ENCODE peak calls at places on chromosomes 12 and 14, in six cellular contexts. One of them, this sample, is unnamed.

GRCh38 chr14:101184104-101184455 is 280.6 kb upstream of the RTL1 start:
- DNase-seq in mammary epithelial cell: no peak
- DNase-seq in stimulated activated CD4-positive, alpha-beta T cell treated with anti-CD3 and anti-CD28 coated beads, Interleukin-1b, Interleukin-23, amount 100 ng/mL, for 24 hours: no peak
- DNase-seq in activated CD8-positive, alpha-beta memory T cell treated with anti-CD3 and anti-CD28 coated beads, Interleukin-2, amount 50 U/mL, for 48 hours: no peak
- DNase-seq in HCT116: no peak
- DNase-seq in body of pancreas: no peak
- DNase-seq in this sample: no peak

GRCh38 chr12:46005151-46005797 is 14.9 kb upstream of the SCAF11 start:
- DNase-seq in mammary epithelial cell: no peak
- DNase-seq in stimulated activated CD4-positive, alpha-beta T cell treated with anti-CD3 and anti-CD28 coated beads, Interleukin-1b, Interleukin-23, amount 100 ng/mL, for 24 hours: no peak
- DNase-seq in activated CD8-positive, alpha-beta memory T cell treated with anti-CD3 and anti-CD28 coated beads, Interleukin-2, amount 50 U/mL, for 48 hours: no peak
- DNase-seq in body of pancreas: no peak
- DNase-seq in HCT116: no peak
- DNase-seq in this sample: no peak

GRCh38 chr14:70791971-70792370 is 17.3 kb downstream of the MAP3K9 start:
- DNase-seq in body of pancreas: no peak
- DNase-seq in HCT116: no peak
- DNase-seq in mammary epithelial cell: no peak
- DNase-seq in stimulated activated CD4-positive, alpha-beta T cell treated with anti-CD3 and anti-CD28 coated beads, Interleukin-1b, Interleukin-23, amount 100 ng/mL, for 24 hours: no peak
- DNase-seq in activated CD8-positive, alpha-beta memory T cell treated with anti-CD3 and anti-CD28 coated beads, Interleukin-2, amount 50 U/mL, for 48 hours: no peak
- DNase-seq in this sample: no peak

GRCh38 chr12:49232940-49233841 is 31.7 kb upstream of the TUBA1C start:
- DNase-seq in stimulated activated CD4-positive, alpha-beta T cell treated with anti-CD3 and anti-CD28 coated beads, Interleukin-1b, Interleukin-23, amount 100 ng/mL, for 24 hours: no peak
- DNase-seq in mammary epithelial cell: no peak
- DNase-seq in HCT116: no peak
- DNase-seq in activated CD8-positive, alpha-beta memory T cell treated with anti-CD3 and anti-CD28 coated beads, Interleukin-2, amount 50 U/mL, for 48 hours: no peak
- DNase-seq in body of pancreas: peak; percentile 53
- DNase-seq in this sample: no peak

GRCh38 chr14:36773136-36773540 is 111.5 kb downstream of the PAX9 start:
- DNase-seq in body of pancreas: no peak
- DNase-seq in mammary epithelial cell: peak; percentile 48
- DNase-seq in activated CD8-positive, alpha-beta memory T cell treated with anti-CD3 and anti-CD28 coated beads, Interleukin-2, amount 50 U/mL, for 48 hours: no peak
- DNase-seq in HCT116: peak; percentile 33
- DNase-seq in stimulated activated CD4-positive, alpha-beta T cell treated with anti-CD3 and anti-CD28 coated beads, Interleukin-1b, Interleukin-23, amount 100 ng/mL, for 24 hours: no peak
- DNase-seq in this sample: no peak

GRCh38 chr14:56801920-56802319 is 8.4 kb downstream of the OTX2 start:
- DNase-seq in mammary epithelial cell: no peak
- DNase-seq in HCT116: no peak
- DNase-seq in body of pancreas: no peak
- DNase-seq in stimulated activated CD4-positive, alpha-beta T cell treated with anti-CD3 and anti-CD28 coated beads, Interleukin-1b, Interleukin-23, amount 100 ng/mL, for 24 hours: no peak
- DNase-seq in activated CD8-positive, alpha-beta memory T cell treated with anti-CD3 and anti-CD28 coated beads, Interleukin-2, amount 50 U/mL, for 48 hours: no peak
- DNase-seq in this sample: no peak

GRCh38 chr12:89674326-89674942 is 34.2 kb downstream of the ATP2B1 start:
- DNase-seq in body of pancreas: no peak
- DNase-seq in stimulated activated CD4-positive, alpha-beta T cell treated with anti-CD3 and anti-CD28 coated beads, Interleukin-1b, Interleukin-23, amount 100 ng/mL, for 24 hours: no peak
- DNase-seq in mammary epithelial cell: no peak
- DNase-seq in HCT116: no peak
- DNase-seq in activated CD8-positive, alpha-beta memory T cell treated with anti-CD3 and anti-CD28 coated beads, Interleukin-2, amount 50 U/mL, for 48 hours: no peak
- DNase-seq in this sample: no peak

GRCh38 chr12:90321369-90321768 is 612.7 kb upstream of the ATP2B1 start:
- DNase-seq in activated CD8-positive, alpha-beta memory T cell treated with anti-CD3 and anti-CD28 coated beads, Interleukin-2, amount 50 U/mL, for 48 hours: no peak
- DNase-seq in stimulated activated CD4-positive, alpha-beta T cell treated with anti-CD3 and anti-CD28 coated beads, Interleukin-1b, Interleukin-23, amount 100 ng/mL, for 24 hours: no peak
- DNase-seq in body of pancreas: no peak
- DNase-seq in HCT116: no peak
- DNase-seq in mammary epithelial cell: no peak
- DNase-seq in this sample: no peak

GRCh38 chr12:113152835-113153814 is 3.6 kb downstream of the CFAP73 start:
- DNase-seq in stimulated activated CD4-positive, alpha-beta T cell treated with anti-CD3 and anti-CD28 coated beads, Interleukin-1b, Interleukin-23, amount 100 ng/mL, for 24 hours: no peak
- DNase-seq in mammary epithelial cell: peak; percentile 79
- DNase-seq in activated CD8-positive, alpha-beta memory T cell treated with anti-CD3 and anti-CD28 coated beads, Interleukin-2, amount 50 U/mL, for 48 hours: peak; percentile 80
- DNase-seq in body of pancreas: peak; percentile 73
- DNase-seq in HCT116: peak; percentile 54
- DNase-seq in this sample: no peak

GRCh38 chr14:89190779-89191513 is 226.1 kb downstream of the FOXN3 start:
- DNase-seq in activated CD8-positive, alpha-beta memory T cell treated with anti-CD3 and anti-CD28 coated beads, Interleukin-2, amount 50 U/mL, for 48 hours: no peak
- DNase-seq in stimulated activated CD4-positive, alpha-beta T cell treated with anti-CD3 and anti-CD28 coated beads, Interleukin-1b, Interleukin-23, amount 100 ng/mL, for 24 hours: no peak
- DNase-seq in HCT116: no peak
- DNase-seq in mammary epithelial cell: no peak
- DNase-seq in body of pancreas: no peak
- DNase-seq in this sample: no peak

GRCh38 chr14:74552623-74553022 is 59.1 kb downstream of the ISCA2 start:
- DNase-seq in HCT116: no peak
- DNase-seq in activated CD8-positive, alpha-beta memory T cell treated with anti-CD3 and anti-CD28 coated beads, Interleukin-2, amount 50 U/mL, for 48 hours: no peak
- DNase-seq in body of pancreas: peak; percentile 43
- DNase-seq in mammary epithelial cell: no peak
- DNase-seq in stimulated activated CD4-positive, alpha-beta T cell treated with anti-CD3 and anti-CD28 coated beads, Interleukin-1b, Interleukin-23, amount 100 ng/mL, for 24 hours: no peak
- DNase-seq in this sample: no peak

GRCh38 chr14:56794088-56794556 is 16.2 kb downstream of the OTX2 start:
- DNase-seq in stimulated activated CD4-positive, alpha-beta T cell treated with anti-CD3 and anti-CD28 coated beads, Interleukin-1b, Interleukin-23, amount 100 ng/mL, for 24 hours: no peak
- DNase-seq in body of pancreas: no peak
- DNase-seq in HCT116: no peak
- DNase-seq in activated CD8-positive, alpha-beta memory T cell treated with anti-CD3 and anti-CD28 coated beads, Interleukin-2, amount 50 U/mL, for 48 hours: no peak
- DNase-seq in mammary epithelial cell: no peak
- DNase-seq in this sample: no peak

GRCh38 chr12:109488051-109488665 is 10.7 kb downstream of the UBE3B start:
- DNase-seq in stimulated activated CD4-positive, alpha-beta T cell treated with anti-CD3 and anti-CD28 coated beads, Interleukin-1b, Interleukin-23, amount 100 ng/mL, for 24 hours: no peak
- DNase-seq in activated CD8-positive, alpha-beta memory T cell treated with anti-CD3 and anti-CD28 coated beads, Interleukin-2, amount 50 U/mL, for 48 hours: no peak
- DNase-seq in HCT116: no peak
- DNase-seq in body of pancreas: no peak
- DNase-seq in mammary epithelial cell: no peak
- DNase-seq in this sample: no peak

GRCh38 chr12:99611590-99611989 is 36.0 kb upstream of the GARIN6 start:
- DNase-seq in body of pancreas: no peak
- DNase-seq in HCT116: no peak
- DNase-seq in mammary epithelial cell: no peak
- DNase-seq in stimulated activated CD4-positive, alpha-beta T cell treated with anti-CD3 and anti-CD28 coated beads, Interleukin-1b, Interleukin-23, amount 100 ng/mL, for 24 hours: no peak
- DNase-seq in activated CD8-positive, alpha-beta memory T cell treated with anti-CD3 and anti-CD28 coated beads, Interleukin-2, amount 50 U/mL, for 48 hours: no peak
- DNase-seq in this sample: no peak

GRCh38 chr12:120872487-120872886 is 31.7 kb downstream of the SPPL3 start:
- DNase-seq in stimulated activated CD4-positive, alpha-beta T cell treated with anti-CD3 and anti-CD28 coated beads, Interleukin-1b, Interleukin-23, amount 100 ng/mL, for 24 hours: no peak
- DNase-seq in mammary epithelial cell: no peak
- DNase-seq in body of pancreas: no peak
- DNase-seq in activated CD8-positive, alpha-beta memory T cell treated with anti-CD3 and anti-CD28 coated beads, Interleukin-2, amount 50 U/mL, for 48 hours: no peak
- DNase-seq in HCT116: no peak
- DNase-seq in this sample: no peak

GRCh38 chr12:115828151-115828550 is 449.3 kb downstream of the MED13L start:
- DNase-seq in activated CD8-positive, alpha-beta memory T cell treated with anti-CD3 and anti-CD28 coated beads, Interleukin-2, amount 50 U/mL, for 48 hours: no peak
- DNase-seq in stimulated activated CD4-positive, alpha-beta T cell treated with anti-CD3 and anti-CD28 coated beads, Interleukin-1b, Interleukin-23, amount 100 ng/mL, for 24 hours: no peak
- DNase-seq in mammary epithelial cell: no peak
- DNase-seq in body of pancreas: no peak
- DNase-seq in HCT116: no peak
- DNase-seq in this sample: no peak

GRCh38 chr14:91170504-91171121 is 56.7 kb downstream of the DGLUCY start:
- DNase-seq in stimulated activated CD4-positive, alpha-beta T cell treated with anti-CD3 and anti-CD28 coated beads, Interleukin-1b, Interleukin-23, amount 100 ng/mL, for 24 hours: no peak
- DNase-seq in mammary epithelial cell: no peak
- DNase-seq in body of pancreas: no peak
- DNase-seq in activated CD8-positive, alpha-beta memory T cell treated with anti-CD3 and anti-CD28 coated beads, Interleukin-2, amount 50 U/mL, for 48 hours: no peak
- DNase-seq in HCT116: no peak
- DNase-seq in this sample: no peak

GRCh38 chr12:127562781-127563180 is 704.2 kb upstream of the TMEM132C start:
- DNase-seq in body of pancreas: no peak
- DNase-seq in mammary epithelial cell: no peak
- DNase-seq in stimulated activated CD4-positive, alpha-beta T cell treated with anti-CD3 and anti-CD28 coated beads, Interleukin-1b, Interleukin-23, amount 100 ng/mL, for 24 hours: no peak
- DNase-seq in HCT116: no peak
- DNase-seq in activated CD8-positive, alpha-beta memory T cell treated with anti-CD3 and anti-CD28 coated beads, Interleukin-2, amount 50 U/mL, for 48 hours: no peak
- DNase-seq in this sample: no peak